ENCODE peak calls at places on chromosomes 2 and 18, in nine cellular contexts. One of them, this sample, is unnamed.

GRCh38 chr18:77055429-77056310 is 76.9 kb downstream of the MBP start:
- DNase-seq in heart left ventricle: peak
- DNase-seq in neuronal stem cell: no peak
- DNase-seq in RWPE1: no peak
- DNase-seq in cardiac muscle cell: no peak
- DNase-seq in right atrium auricular region: no peak
- DNase-seq in adrenal gland: no peak
- DNase-seq in coronary artery: no peak
- DNase-seq in tibial artery: peak
- DNase-seq in this sample: no peak

GRCh38 chr2:230903251-230904150 is 21.5 kb downstream of the GPR55 start:
- DNase-seq in heart left ventricle: no peak
- DNase-seq in neuronal stem cell: no peak
- DNase-seq in RWPE1: no peak
- DNase-seq in cardiac muscle cell: no peak
- DNase-seq in right atrium auricular region: no peak
- DNase-seq in adrenal gland: no peak
- DNase-seq in coronary artery: peak
- DNase-seq in tibial artery: peak
- DNase-seq in this sample: no peak

GRCh38 chr2:199798881-199799580 is 52.0 kb downstream of the FTCDNL1 start:
- DNase-seq in heart left ventricle: peak
- DNase-seq in neuronal stem cell: no peak
- DNase-seq in RWPE1: no peak
- DNase-seq in cardiac muscle cell: no peak
- DNase-seq in right atrium auricular region: no peak
- DNase-seq in adrenal gland: peak
- DNase-seq in coronary artery: no peak
- DNase-seq in tibial artery: no peak
- DNase-seq in this sample: no peak

GRCh38 chr2:232075080-232075479 is 113.6 kb downstream of the DIS3L2 start:
- DNase-seq in heart left ventricle: no peak
- DNase-seq in neuronal stem cell: no peak
- DNase-seq in RWPE1: no peak
- DNase-seq in cardiac muscle cell: no peak
- DNase-seq in right atrium auricular region: no peak
- DNase-seq in adrenal gland: no peak
- DNase-seq in coronary artery: no peak
- DNase-seq in tibial artery: no peak
- DNase-seq in this sample: no peak

GRCh38 chr2:20929721-20930120 is 106.8 kb upstream of the LDAH start:
- DNase-seq in heart left ventricle: no peak
- DNase-seq in neuronal stem cell: no peak
- DNase-seq in RWPE1: no peak
- DNase-seq in cardiac muscle cell: no peak
- DNase-seq in right atrium auricular region: no peak
- DNase-seq in adrenal gland: no peak
- DNase-seq in coronary artery: no peak
- DNase-seq in tibial artery: no peak
- DNase-seq in this sample: no peak

GRCh38 chr2:218166791-218167190 is at the start of gene CXCR1:
- DNase-seq in heart left ventricle: no peak
- DNase-seq in neuronal stem cell: no peak
- DNase-seq in RWPE1: peak
- DNase-seq in cardiac muscle cell: no peak
- DNase-seq in right atrium auricular region: no peak
- DNase-seq in adrenal gland: no peak
- DNase-seq in coronary artery: no peak
- DNase-seq in tibial artery: no peak
- DNase-seq in this sample: peak

GRCh38 chr2:60926751-60927568 is 45.6 kb downstream of the REL start:
- DNase-seq in heart left ventricle: no peak
- DNase-seq in neuronal stem cell: no peak
- DNase-seq in RWPE1: no peak
- DNase-seq in cardiac muscle cell: no peak
- DNase-seq in right atrium auricular region: no peak
- DNase-seq in adrenal gland: no peak
- DNase-seq in coronary artery: no peak
- DNase-seq in tibial artery: no peak
- DNase-seq in this sample: no peak

GRCh38 chr2:74532222-74532621 is 2.5 kb downstream of the HTRA2 start:
- DNase-seq in heart left ventricle: no peak
- DNase-seq in neuronal stem cell: no peak
- DNase-seq in RWPE1: no peak
- DNase-seq in cardiac muscle cell: no peak
- DNase-seq in right atrium auricular region: no peak
- DNase-seq in adrenal gland: no peak
- DNase-seq in coronary artery: no peak
- DNase-seq in tibial artery: no peak
- DNase-seq in this sample: no peak

GRCh38 chr18:22563098-22563707 is 145.5 kb upstream of the CTAGE1 start:
- DNase-seq in heart left ventricle: no peak
- DNase-seq in neuronal stem cell: peak
- DNase-seq in RWPE1: peak
- DNase-seq in cardiac muscle cell: peak
- DNase-seq in right atrium auricular region: peak
- DNase-seq in adrenal gland: peak
- DNase-seq in coronary artery: no peak
- DNase-seq in tibial artery: no peak
- DNase-seq in this sample: peak

GRCh38 chr2:160784034-160784433 is 290.4 kb upstream of the RBMS1 start:
- DNase-seq in heart left ventricle: no peak
- DNase-seq in neuronal stem cell: no peak
- DNase-seq in RWPE1: no peak
- DNase-seq in cardiac muscle cell: no peak
- DNase-seq in right atrium auricular region: no peak
- DNase-seq in adrenal gland: no peak
- DNase-seq in coronary artery: no peak
- DNase-seq in tibial artery: no peak
- DNase-seq in this sample: no peak

GRCh38 chr2:101677657-101678056 is 19.9 kb upstream of the MAP4K4 start:
- DNase-seq in heart left ventricle: no peak
- DNase-seq in neuronal stem cell: no peak
- DNase-seq in RWPE1: no peak
- DNase-seq in cardiac muscle cell: no peak
- DNase-seq in right atrium auricular region: no peak
- DNase-seq in adrenal gland: no peak
- DNase-seq in coronary artery: no peak
- DNase-seq in tibial artery: no peak
- DNase-seq in this sample: no peak

GRCh38 chr18:74488354-74488753 is 7.8 kb upstream of the CNDP2 start:
- DNase-seq in heart left ventricle: no peak
- DNase-seq in neuronal stem cell: no peak
- DNase-seq in RWPE1: no peak
- DNase-seq in cardiac muscle cell: no peak
- DNase-seq in right atrium auricular region: peak
- DNase-seq in adrenal gland: no peak
- DNase-seq in coronary artery: no peak
- DNase-seq in tibial artery: no peak
- DNase-seq in this sample: no peak

GRCh38 chr2:165373322-165374025 is 96.0 kb upstream of the CSRNP3 start:
- DNase-seq in heart left ventricle: no peak
- DNase-seq in neuronal stem cell: no peak
- DNase-seq in RWPE1: no peak
- DNase-seq in cardiac muscle cell: no peak
- DNase-seq in right atrium auricular region: no peak
- DNase-seq in adrenal gland: no peak
- DNase-seq in coronary artery: no peak
- DNase-seq in tibial artery: no peak
- DNase-seq in this sample: no peak

GRCh38 chr2:69973335-69973735 is 11.9 kb upstream of the ASPRV1 start:
- DNase-seq in heart left ventricle: no peak
- DNase-seq in neuronal stem cell: no peak
- DNase-seq in RWPE1: no peak
- DNase-seq in cardiac muscle cell: no peak
- DNase-seq in right atrium auricular region: no peak
- DNase-seq in adrenal gland: no peak
- DNase-seq in coronary artery: no peak
- DNase-seq in tibial artery: no peak
- DNase-seq in this sample: no peak

GRCh38 chr18:42113529-42114191 is 158.6 kb downstream of the PIK3C3 start:
- DNase-seq in heart left ventricle: no peak
- DNase-seq in neuronal stem cell: no peak
- DNase-seq in RWPE1: no peak
- DNase-seq in cardiac muscle cell: no peak
- DNase-seq in right atrium auricular region: no peak
- DNase-seq in adrenal gland: no peak
- DNase-seq in coronary artery: no peak
- DNase-seq in tibial artery: no peak
- DNase-seq in this sample: no peak

GRCh38 chr2:78431241-78431640 is 594.3 kb upstream of the REG3G start:
- DNase-seq in heart left ventricle: no peak
- DNase-seq in neuronal stem cell: peak
- DNase-seq in RWPE1: peak
- DNase-seq in cardiac muscle cell: no peak
- DNase-seq in right atrium auricular region: no peak
- DNase-seq in adrenal gland: no peak
- DNase-seq in coronary artery: no peak
- DNase-seq in tibial artery: no peak
- DNase-seq in this sample: no peak

GRCh38 chr2:55054476-55054875 is 4.2 kb upstream of the RTN4 start:
- DNase-seq in heart left ventricle: no peak
- DNase-seq in neuronal stem cell: no peak
- DNase-seq in RWPE1: no peak
- DNase-seq in cardiac muscle cell: no peak
- DNase-seq in right atrium auricular region: no peak
- DNase-seq in adrenal gland: no peak
- DNase-seq in coronary artery: no peak
- DNase-seq in tibial artery: no peak
- DNase-seq in this sample: no peak
- H3K27ac ChIP-seq in heart left ventricle: no peak
- H3K27ac ChIP-seq in neuronal stem cell: no peak
- H3K27ac ChIP-seq in RWPE1: no peak
- H3K27ac ChIP-seq in cardiac muscle cell: no peak
- H3K27ac ChIP-seq in right atrium auricular region: no peak
- H3K27ac ChIP-seq in adrenal gland: no peak
- H3K27ac ChIP-seq in coronary artery: no peak
- H3K27ac ChIP-seq in tibial artery: no peak
- H3K27ac ChIP-seq in this sample: no peak

GRCh38 chr18:45503988-45504387 is 111.3 kb upstream of the SLC14A2 start:
- DNase-seq in heart left ventricle: no peak
- DNase-seq in neuronal stem cell: no peak
- DNase-seq in RWPE1: no peak
- DNase-seq in cardiac muscle cell: no peak
- DNase-seq in right atrium auricular region: no peak
- DNase-seq in adrenal gland: no peak
- DNase-seq in coronary artery: no peak
- DNase-seq in tibial artery: no peak
- DNase-seq in this sample: no peak
- H3K27ac ChIP-seq in heart left ventricle: no peak
- H3K27ac ChIP-seq in neuronal stem cell: no peak
- H3K27ac ChIP-seq in RWPE1: no peak
- H3K27ac ChIP-seq in cardiac muscle cell: no peak
- H3K27ac ChIP-seq in right atrium auricular region: peak
- H3K27ac ChIP-seq in adrenal gland: no peak
- H3K27ac ChIP-seq in coronary artery: no peak
- H3K27ac ChIP-seq in tibial artery: peak
- H3K27ac ChIP-seq in this sample: no peak

DNA sequence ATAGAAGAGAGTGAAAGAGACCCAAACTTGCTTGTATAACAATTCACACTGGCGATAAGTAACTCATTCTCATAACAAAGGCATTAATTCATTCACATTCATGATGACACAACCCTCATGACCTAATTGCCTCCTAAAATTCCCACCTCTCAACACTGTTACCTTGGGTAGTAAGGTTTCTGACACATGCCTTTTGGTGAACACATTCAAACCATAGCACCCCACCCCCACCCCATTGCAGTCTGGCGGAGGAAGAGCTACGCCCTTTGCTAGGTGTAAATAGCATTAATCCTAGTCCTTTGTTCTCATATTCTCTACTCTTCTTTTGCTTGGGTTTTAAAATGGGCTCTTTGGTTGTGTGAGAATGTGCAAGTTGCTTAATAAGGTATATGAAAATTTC is 361.5 kb downstream of the DSEL start:
- DNase-seq in heart left ventricle: no peak
- DNase-seq in neuronal stem cell: no peak
- DNase-seq in RWPE1: no peak
- DNase-seq in cardiac muscle cell: no peak
- DNase-seq in right atrium auricular region: no peak
- DNase-seq in adrenal gland: no peak
- DNase-seq in coronary artery: no peak
- DNase-seq in tibial artery: no peak
- DNase-seq in this sample: no peak
- H3K27ac ChIP-seq in heart left ventricle: no peak
- H3K27ac ChIP-seq in neuronal stem cell: no peak
- H3K27ac ChIP-seq in RWPE1: no peak
- H3K27ac ChIP-seq in cardiac muscle cell: no peak
- H3K27ac ChIP-seq in right atrium auricular region: no peak
- H3K27ac ChIP-seq in adrenal gland: no peak
- H3K27ac ChIP-seq in coronary artery: no peak
- H3K27ac ChIP-seq in tibial artery: no peak
- H3K27ac ChIP-seq in this sample: no peak

GRCh38 chr2:239212553-239213419 is 188.0 kb downstream of the HDAC4 start:
- DNase-seq in heart left ventricle: no peak
- DNase-seq in neuronal stem cell: no peak
- DNase-seq in RWPE1: no peak
- DNase-seq in cardiac muscle cell: no peak
- DNase-seq in right atrium auricular region: no peak
- DNase-seq in adrenal gland: peak
- DNase-seq in coronary artery: no peak
- DNase-seq in tibial artery: no peak
- DNase-seq in this sample: no peak
- H3K27ac ChIP-seq in heart left ventricle: peak
- H3K27ac ChIP-seq in neuronal stem cell: peak
- H3K27ac ChIP-seq in RWPE1: no peak
- H3K27ac ChIP-seq in cardiac muscle cell: no peak
- H3K27ac ChIP-seq in right atrium auricular region: no peak
- H3K27ac ChIP-seq in adrenal gland: no peak
- H3K27ac ChIP-seq in coronary artery: no peak
- H3K27ac ChIP-seq in tibial artery: no peak
- H3K27ac ChIP-seq in this sample: no peak

GRCh38 chr2:64166637-64167420 is 22.6 kb upstream of the PELI1 start:
- DNase-seq in heart left ventricle: no peak
- DNase-seq in neuronal stem cell: no peak
- DNase-seq in RWPE1: no peak
- DNase-seq in cardiac muscle cell: no peak
- DNase-seq in right atrium auricular region: no peak
- DNase-seq in adrenal gland: no peak
- DNase-seq in coronary artery: no peak
- DNase-seq in tibial artery: no peak
- DNase-seq in this sample: no peak

GRCh38 chr2:64168756-64169155 is 24.5 kb upstream of the PELI1 start:
- DNase-seq in heart left ventricle: no peak
- DNase-seq in neuronal stem cell: no peak
- DNase-seq in RWPE1: peak
- DNase-seq in cardiac muscle cell: no peak
- DNase-seq in right atrium auricular region: no peak
- DNase-seq in adrenal gland: no peak
- DNase-seq in coronary artery: no peak
- DNase-seq in tibial artery: no peak
- DNase-seq in this sample: peak

GRCh38 chr2:64166212-64166611 is 22.0 kb upstream of the PELI1 start:
- DNase-seq in heart left ventricle: no peak
- DNase-seq in neuronal stem cell: no peak
- DNase-seq in RWPE1: no peak
- DNase-seq in cardiac muscle cell: no peak
- DNase-seq in right atrium auricular region: no peak
- DNase-seq in adrenal gland: no peak
- DNase-seq in coronary artery: no peak
- DNase-seq in tibial artery: no peak
- DNase-seq in this sample: no peak

GRCh38 chr2:64165696-64166095 is 21.5 kb upstream of the PELI1 start:
- DNase-seq in heart left ventricle: no peak
- DNase-seq in neuronal stem cell: no peak
- DNase-seq in RWPE1: no peak
- DNase-seq in cardiac muscle cell: no peak
- DNase-seq in right atrium auricular region: no peak
- DNase-seq in adrenal gland: no peak
- DNase-seq in coronary artery: no peak
- DNase-seq in tibial artery: no peak
- DNase-seq in this sample: peak

GRCh38 chr2:64168231-64168630 is 24.0 kb upstream of the PELI1 start:
- DNase-seq in heart left ventricle: no peak
- DNase-seq in neuronal stem cell: no peak
- DNase-seq in RWPE1: no peak
- DNase-seq in cardiac muscle cell: no peak
- DNase-seq in right atrium auricular region: no peak
- DNase-seq in adrenal gland: no peak
- DNase-seq in coronary artery: no peak
- DNase-seq in tibial artery: no peak
- DNase-seq in this sample: no peak
- H3K27ac ChIP-seq in heart left ventricle: no peak
- H3K27ac ChIP-seq in neuronal stem cell: no peak
- H3K27ac ChIP-seq in RWPE1: no peak
- H3K27ac ChIP-seq in cardiac muscle cell: no peak
- H3K27ac ChIP-seq in right atrium auricular region: no peak
- H3K27ac ChIP-seq in adrenal gland: no peak
- H3K27ac ChIP-seq in coronary artery: no peak
- H3K27ac ChIP-seq in tibial artery: no peak
- H3K27ac ChIP-seq in this sample: peak